ENCODE peak calls at places on chromosomes 2 and 18, in six cellular contexts. E, Y, V, K, P and I are unnamed samples.

GRCh38 chr2:196563876-196564275 is 75.6 kb upstream of the CCDC150 start:
- DNase-seq in E (no peak), Y (no peak), V (no peak), K (no peak), P (no peak), I (no peak)

GRCh38 chr2:31401580-31401979 is 13.0 kb downstream of the XDH start:
- DNase-seq in E (no peak), Y (peak), V (peak), K (no peak), P (peak), I (no peak)

GRCh38 chr2:23502096-23502495 is 117.1 kb downstream of the KLHL29 start:
- DNase-seq in E (no peak), Y (no peak), V (peak), K (no peak), P (no peak), I (no peak)

GRCh38 chr2:187842978-187843847 is 289.0 kb upstream of the TFPI start:
- DNase-seq in E (no peak), Y (peak), V (peak), K (no peak), P (peak), I (peak)

GRCh38 chr2:222102746-222103349 is 195.9 kb downstream of the PAX3 start:
- DNase-seq in E (no peak), Y (peak), V (no peak), K (no peak), P (no peak), I (no peak)

GRCh38 chr18:45590546-45590945 is 24.7 kb upstream of the SLC14A2 start:
- DNase-seq in E (no peak), Y (no peak), V (no peak), K (no peak), P (no peak), I (no peak)

GRCh38 chr2:11343626-11344341 is 652 bp downstream of the ROCK2 start:
- DNase-seq in E (peak), Y (peak), V (peak), K (peak), P (peak), I (peak)

GRCh38 chr2:144553379-144553778 is 33.5 kb upstream of the ZEB2 start:
- DNase-seq in E (no peak), Y (peak), V (peak), K (no peak), P (peak), I (no peak)

GRCh38 chr2:197306024-197306690 is 4.4 kb downstream of the ANKRD44 start:
- DNase-seq in E (no peak), Y (no peak), V (no peak), K (no peak), P (no peak), I (no peak)

GRCh38 chr18:22983175-22983574 is 50.0 kb downstream of the RBBP8 start:
- DNase-seq in E (no peak), Y (peak), V (no peak), K (no peak), P (peak), I (peak)

GRCh38 chr2:70300771-70301343 is 1.0 kb downstream of the FAM136A start:
- DNase-seq in E (no peak), Y (no peak), V (no peak), K (no peak), P (no peak), I (no peak)
- TF ChIP-seq CTCF in E (no peak), Y (no peak), V (no peak), K (no peak), P (no peak), I (no peak)

DNA sequence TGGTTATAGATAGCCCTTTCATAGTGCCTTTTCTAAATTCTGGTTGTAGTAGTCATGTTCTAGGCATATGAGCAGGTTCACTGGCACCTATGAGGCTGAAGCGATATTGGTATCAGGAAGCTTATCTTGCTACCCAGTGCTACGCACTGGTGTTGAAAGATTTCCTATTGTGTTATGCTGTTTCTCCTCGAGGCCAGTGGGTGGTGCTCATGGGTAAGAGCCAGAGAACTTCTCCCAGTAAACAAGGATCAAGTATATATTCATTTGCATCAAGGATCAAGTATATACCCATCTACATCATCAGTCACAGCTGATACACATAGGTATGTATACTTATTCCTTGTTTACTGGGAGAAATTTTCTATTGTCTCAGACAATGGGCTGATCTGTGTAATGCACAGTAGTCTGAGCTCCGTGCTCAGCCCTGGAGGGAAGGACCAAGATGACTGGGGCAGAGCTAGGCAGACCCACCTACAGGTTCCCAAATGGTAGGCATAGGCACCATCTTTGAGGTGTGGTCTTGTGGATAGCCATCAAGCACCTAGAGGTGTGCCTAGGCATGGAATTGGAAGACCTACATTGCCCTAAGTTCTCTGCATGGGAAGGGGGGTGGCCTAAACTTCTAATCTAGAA is 101.2 kb upstream of the GALNT13 start:
- DNase-seq in E (no peak), Y (no peak), V (peak), K (no peak), P (peak), I (no peak)
- TF ChIP-seq CTCF in E (no peak), Y (peak), V (peak), K (no peak), P (no peak), I (no peak)

DNA sequence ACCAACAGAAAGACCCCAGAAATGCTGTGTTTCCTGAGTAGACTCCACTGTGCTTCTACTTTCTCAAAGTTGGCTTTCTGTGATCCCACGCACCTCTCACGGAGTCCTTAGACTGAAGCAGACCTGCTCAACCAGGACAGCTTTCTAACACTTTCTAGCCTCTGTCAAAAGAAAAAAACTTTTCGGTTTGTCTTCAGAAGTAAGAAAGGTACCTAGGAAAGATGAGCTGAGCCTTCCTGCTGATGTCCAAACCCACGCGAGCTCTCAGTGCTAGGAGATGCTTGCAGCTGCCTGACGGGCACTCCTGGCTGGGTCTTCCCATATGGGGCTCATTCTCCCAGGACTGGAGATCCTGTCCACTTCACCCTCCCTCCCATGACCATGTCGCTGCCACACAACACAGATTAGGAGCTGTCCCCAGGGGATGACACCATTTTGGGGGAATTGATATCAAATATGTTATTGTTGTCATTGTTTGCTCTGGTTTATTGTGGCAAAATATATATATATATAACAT is 49.2 kb upstream of the DAPL1 start:
- DNase-seq in E (no peak), Y (no peak), V (no peak), K (no peak), P (no peak), I (no peak)
- TF ChIP-seq CTCF in E (no peak), Y (no peak), V (no peak), K (no peak), P (no peak), I (no peak)

DNA sequence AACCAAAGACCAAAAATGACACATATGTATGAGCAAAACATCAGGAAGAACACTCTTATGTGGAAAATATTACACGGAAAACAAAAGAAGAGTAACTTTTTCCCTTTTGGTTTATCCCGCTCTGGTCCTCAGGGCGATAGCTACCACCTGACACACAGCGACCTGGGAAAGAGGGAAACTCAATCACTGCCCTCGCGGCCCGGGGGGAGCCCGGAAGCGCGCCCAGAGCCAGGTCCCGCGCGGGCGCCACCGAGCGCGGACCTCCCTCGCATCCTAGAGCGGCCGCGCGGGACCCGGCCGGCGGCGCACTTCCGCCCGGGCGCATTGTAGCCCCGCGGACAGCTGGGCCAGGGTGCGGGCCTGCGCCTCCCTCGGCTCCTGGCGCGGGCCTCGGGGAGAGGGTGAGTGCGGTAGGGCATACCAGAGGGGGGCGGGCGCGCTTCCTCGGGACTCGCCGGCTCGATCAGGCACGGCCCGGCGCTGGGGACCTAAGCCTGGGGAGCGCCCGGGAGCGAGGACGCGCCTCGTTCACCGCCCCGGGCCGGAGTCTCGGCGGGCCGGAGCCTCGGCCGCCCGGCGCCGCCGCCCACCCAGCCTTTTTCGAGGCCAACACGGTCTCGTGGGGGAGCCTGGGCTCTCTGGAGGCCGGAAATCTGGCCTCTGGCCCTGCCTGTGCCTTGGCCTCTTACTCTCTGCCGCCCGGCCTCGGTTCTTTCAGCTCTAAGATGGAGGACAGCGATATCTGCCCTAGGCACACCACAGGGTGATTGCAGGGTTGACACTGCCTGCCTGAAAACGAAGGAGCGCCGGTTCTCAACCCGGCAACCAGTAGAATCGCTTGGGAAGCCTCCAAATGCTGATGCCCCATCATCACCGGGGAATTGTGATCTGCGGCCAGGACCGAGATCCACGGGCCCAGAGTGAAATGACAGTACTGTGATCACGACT is at the start of gene ELAC1:
- DNase-seq in E (peak), Y (peak), V (peak), K (peak), P (peak), I (peak)
- TF ChIP-seq CTCF in E (no peak), Y (no peak), V (no peak), K (no peak), P (no peak), I (no peak)

GRCh38 chr2:105646423-105647076 is 98.2 kb upstream of the NCK2 start:
- DNase-seq in E (no peak), Y (no peak), V (no peak), K (no peak), P (no peak), I (no peak)
- TF ChIP-seq CTCF in E (no peak), Y (no peak), V (no peak), K (no peak), P (no peak), I (no peak)

GRCh38 chr18:79819064-79819725 is 21.5 kb downstream of the KCNG2 start:
- DNase-seq in E (peak), Y (no peak), V (no peak), K (no peak), P (no peak), I (no peak)
- TF ChIP-seq CTCF in E (no peak), Y (no peak), V (no peak), K (no peak), P (no peak), I (no peak)

GRCh38 chr2:133569416-133569815 is 1.2 kb upstream of the NCKAP5 start:
- DNase-seq in E (no peak), Y (no peak), V (no peak), K (no peak), P (no peak), I (no peak)

GRCh38 chr2:133568172-133568571 is at the start of gene NCKAP5:
- DNase-seq in E (no peak), Y (peak), V (peak), K (no peak), P (peak), I (no peak)

GRCh38 chr2:133570547-133570946 is 2.3 kb upstream of the NCKAP5 start:
- DNase-seq in E (no peak), Y (no peak), V (no peak), K (no peak), P (no peak), I (no peak)

GRCh38 chr2:133566967-133567645 is 1.2 kb downstream of the NCKAP5 start:
- DNase-seq in E (no peak), Y (peak), V (peak), K (no peak), P (peak), I (no peak)

GRCh38 chr2:133568598-133568997 is 335 bp upstream of the NCKAP5 start:
- DNase-seq in E (no peak), Y (no peak), V (peak), K (no peak), P (no peak), I (no peak)
- TF ChIP-seq CTCF in E (no peak), Y (no peak), V (no peak), K (no peak), P (no peak), I (no peak)